ENCODE peak calls at places on chromosomes 2 and 18, in six cellular contexts. Q is fibroblast of pulmonary artery, D is left lung, K is mucosa of descending colon, V is tibial artery, I is prostate gland. G is an unnamed sample.

GRCh38 chr2:218427741-218428140 is 8.8 kb downstream of the VIL1 start:
- DNase-seq in K (peak), D (no peak), I (no peak), V (no peak), Q (no peak), G (no peak)

GRCh38 chr2:30441023-30441422 is 6.0 kb upstream of the LCLAT1 start:
- DNase-seq in I (no peak), K (no peak), D (no peak), V (no peak), Q (no peak), G (no peak)

GRCh38 chr2:65458999-65459398 is 26.6 kb upstream of the SPRED2 start:
- DNase-seq in Q (peak), D (no peak), V (no peak), K (no peak), I (no peak), G (no peak)

GRCh38 chr18:23921716-23922285 is 92.8 kb upstream of the TTC39C start:
- DNase-seq in V (no peak), I (no peak), D (no peak), Q (no peak), K (no peak), G (peak)

GRCh38 chr2:10382313-10383061 is 65.6 kb downstream of the ODC1 start:
- DNase-seq in Q (peak), V (peak), D (peak), I (no peak), K (peak), G (no peak)

GRCh38 chr2:226607379-226607778 is 192.2 kb downstream of the IRS1 start:
- DNase-seq in V (no peak), D (no peak), Q (peak), I (no peak), K (no peak), G (peak)

GRCh38 chr2:223797811-223798721 is 39.3 kb downstream of the AP1S3 start:
- DNase-seq in D (no peak), Q (peak), I (no peak), V (no peak), K (no peak), G (peak)

GRCh38 chr2:216807861-216808272 is 52.0 kb downstream of the TNP1 start:
- DNase-seq in V (no peak), Q (no peak), K (no peak), I (no peak), D (no peak), G (no peak)

GRCh38 chr2:220394433-220394832 is 767.0 kb downstream of the SLC4A3 start:
- DNase-seq in D (no peak), K (no peak), I (no peak), V (peak), Q (peak), G (peak)

GRCh38 chr2:135997380-135997779 is 12.0 kb upstream of the DARS1 start:
- DNase-seq in Q (no peak), V (peak), D (peak), I (no peak), K (no peak), G (no peak)

GRCh38 chr18:55073116-55073515 is 113.9 kb upstream of the CCDC68 start:
- DNase-seq in Q (no peak), D (no peak), I (no peak), K (no peak), V (no peak), G (no peak)

GRCh38 chr18:10713400-10713799 is 187.6 kb downstream of the NAPG start:
- DNase-seq in I (no peak), D (no peak), K (no peak), V (no peak), Q (no peak), G (peak)

GRCh38 chr2:8627692-8628085 is 54.2 kb upstream of the ID2 start:
- DNase-seq in V (no peak), K (peak), I (no peak), D (peak), Q (no peak), G (no peak)

GRCh38 chr2:213152888-213153287 is 1.5 kb upstream of the IKZF2 start:
- DNase-seq in I (no peak), V (no peak), K (no peak), Q (no peak), D (no peak), G (no peak)

GRCh38 chr18:26185267-26185666 is 41.0 kb upstream of the TAF4B start:
- DNase-seq in D (no peak), V (no peak), I (no peak), K (no peak), Q (peak), G (no peak)
- TF ChIP-seq CTCF in D (no peak), V (no peak), I (no peak), K (no peak), Q (peak), G (no peak)

GRCh38 chr2:195590199-195590865 is 66.7 kb upstream of the SLC39A10 start:
- DNase-seq in I (no peak), V (no peak), K (no peak), D (no peak), Q (no peak), G (no peak)

GRCh38 chr2:195590866-195591215 is 66.2 kb upstream of the SLC39A10 start:
- DNase-seq in K (no peak), I (no peak), Q (peak), V (no peak), D (no peak), G (no peak)

GRCh38 chr2:195586062-195586713 is 70.8 kb upstream of the SLC39A10 start:
- DNase-seq in D (no peak), I (no peak), V (no peak), K (no peak), Q (no peak), G (no peak)

GRCh38 chr2:195592101-195592500 is 64.9 kb upstream of the SLC39A10 start:
- DNase-seq in I (no peak), Q (no peak), D (no peak), V (no peak), K (no peak), G (no peak)

DNA sequence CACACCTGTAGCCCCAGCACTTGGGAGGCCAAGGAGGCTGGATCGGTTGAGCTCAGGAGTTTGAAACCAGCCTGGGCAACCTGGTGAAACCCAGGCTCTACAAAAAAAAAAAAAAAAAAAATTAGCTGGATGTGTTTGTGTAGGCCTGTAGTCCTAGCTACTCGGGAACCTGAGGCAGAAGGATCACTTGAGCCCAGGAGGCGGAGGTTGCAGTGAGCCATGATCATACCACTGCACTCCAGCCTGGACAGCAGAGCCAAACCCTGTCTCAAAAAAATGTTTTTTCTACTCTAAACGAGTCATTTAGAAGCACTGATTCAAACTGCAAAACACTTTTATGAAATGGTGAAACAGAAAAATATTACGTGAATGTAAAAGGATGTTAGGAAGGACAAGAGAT is 69.1 kb upstream of the SLC39A10 start:
- DNase-seq in I (no peak), V (no peak), Q (no peak), D (no peak), K (no peak), G (no peak)
- H3K4me3 ChIP-seq in I (no peak), V (no peak), Q (no peak), D (no peak), K (no peak), G (no peak)

GRCh38 chr2:141697035-141697434 is 433.8 kb downstream of the LRP1B start:
- DNase-seq in V (no peak), D (no peak), Q (no peak), K (no peak), I (no peak), G (no peak)

GRCh38 chr2:141701610-141702009 is 429.2 kb downstream of the LRP1B start:
- DNase-seq in K (no peak), V (no peak), I (no peak), D (no peak), Q (no peak), G (no peak)

GRCh38 chr2:141698500-141698899 is 432.3 kb downstream of the LRP1B start:
- DNase-seq in Q (no peak), K (no peak), D (no peak), V (no peak), I (no peak), G (no peak)

GRCh38 chr2:141703506-141703905 is 427.3 kb downstream of the LRP1B start:
- DNase-seq in K (no peak), I (no peak), V (no peak), D (no peak), Q (no peak), G (no peak)

DNA sequence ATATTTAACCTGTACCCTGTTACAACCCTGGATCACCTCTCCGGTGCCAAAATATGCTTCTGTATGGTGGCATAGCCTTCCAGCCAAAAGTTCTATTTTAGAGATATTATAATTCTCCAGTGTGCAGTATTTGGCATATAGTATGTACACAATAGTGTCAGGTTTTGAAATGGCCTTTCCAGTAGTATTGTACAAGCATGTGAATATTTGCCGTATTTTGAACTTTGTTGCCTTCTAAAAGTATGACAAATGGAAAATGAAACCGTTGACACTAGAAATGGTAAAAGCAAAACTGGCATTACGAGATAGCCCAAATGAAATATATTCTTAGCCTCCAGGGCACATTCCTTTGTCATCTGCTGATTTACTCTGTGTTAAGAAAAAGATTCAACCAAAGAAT is 431.2 kb downstream of the LRP1B start:
- DNase-seq in D (no peak), V (no peak), Q (no peak), K (no peak), I (no peak), G (no peak)
- TF ChIP-seq CTCF in D (no peak), V (no peak), Q (no peak), K (no peak), I (no peak), G (no peak)

DNA sequence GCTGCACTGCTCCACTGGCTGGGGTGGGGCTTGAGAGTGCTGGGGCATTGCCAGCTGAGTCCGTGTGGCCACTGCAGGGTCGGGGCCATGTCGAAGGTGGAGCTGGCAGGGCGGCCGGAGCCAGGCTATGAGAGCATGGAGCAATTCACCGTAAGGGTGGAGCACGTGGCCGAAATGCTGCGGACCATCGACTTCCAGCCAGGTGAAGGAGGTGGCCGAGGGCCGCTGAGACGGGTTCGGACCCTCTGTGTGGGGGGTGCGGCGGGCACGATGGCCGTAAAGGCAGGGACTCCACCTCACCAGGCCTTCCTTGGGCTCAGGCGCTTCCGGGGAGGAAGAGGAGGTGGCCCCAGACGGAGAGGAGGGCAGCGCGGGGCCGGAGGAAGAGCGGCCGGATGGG is 2.1 kb downstream of the UCN start:
- DNase-seq in V (no peak), I (no peak), K (no peak), D (no peak), Q (no peak), G (no peak)
- H3K4me3 ChIP-seq in V (no peak), I (no peak), K (no peak), D (no peak), Q (no peak), G (no peak)